ENCODE peak calls at places on chromosomes 7 and 10, in seven cellular contexts. K, F, U, A, W, O and M are unnamed samples.

GRCh38 chr7:39432807-39433416 is 133.3 kb upstream of the YAE1 start:
- DNase-seq in W (no peak), U (no peak), F (no peak), A (no peak), O (no peak), K (no peak), M (no peak)

GRCh38 chr10:84762754-84763394 is 434.5 kb downstream of the CCSER2 start:
- DNase-seq in F (no peak), K (no peak), U (no peak), A (no peak), W (no peak), O (no peak), M (no peak)

GRCh38 chr10:104251443-104251842 is 3.2 kb upstream of the GSTO1 start:
- DNase-seq in F (no peak), O (no peak), U (no peak), A (no peak), K (no peak), W (no peak), M (no peak)

GRCh38 chr7:136030867-136031318 is 53.7 kb upstream of the MTPN start:
- DNase-seq in A (no peak), K (peak; percentile 40), W (no peak), O (no peak), U (no peak), F (no peak), M (peak; percentile 15)

GRCh38 chr7:11474902-11475585 is 357.0 kb downstream of the THSD7A start:
- DNase-seq in W (no peak), U (no peak), A (no peak), K (no peak), F (no peak), O (no peak), M (no peak)

GRCh38 chr7:732094-732541 is 5.0 kb upstream of the PRKAR1B start:
- DNase-seq in U (no peak), O (no peak), F (no peak), A (peak; percentile 86), K (peak; percentile 45), W (no peak), M (no peak)

GRCh38 chr7:42128703-42129102 is 108.3 kb downstream of the GLI3 start:
- DNase-seq in U (no peak), K (no peak), O (no peak), A (no peak), W (no peak), F (no peak), M (no peak)

GRCh38 chr7:99383791-99384370 is 9.4 kb downstream of the ARPC1B start:
- DNase-seq in O (no peak), W (no peak), F (no peak), A (no peak), K (no peak), U (no peak), M (no peak)

GRCh38 chr10:44843484-44843883 is 67.7 kb upstream of the TMEM72 start:
- DNase-seq in U (no peak), O (no peak), W (no peak), K (no peak), F (no peak), A (no peak), M (no peak)

GRCh38 chr10:88080213-88080612 is 216.8 kb downstream of the PTEN start:
- DNase-seq in F (no peak), U (no peak), A (peak; percentile 69), K (no peak), O (no peak), W (no peak), M (peak; percentile 54)

GRCh38 chr10:98172495-98172894 is 38.0 kb downstream of the R3HCC1L start:
- DNase-seq in K (no peak), A (no peak), O (no peak), U (no peak), F (no peak), W (no peak), M (no peak)

GRCh38 chr7:80218723-80219122 is 84.1 kb downstream of the GNAI1 start:
- DNase-seq in F (no peak), U (no peak), K (peak; percentile 82), O (no peak), A (peak; percentile 40), W (no peak), M (no peak)

GRCh38 chr10:119755446-119755845 is 29.6 kb downstream of the INPP5F start:
- DNase-seq in U (no peak), W (no peak), A (no peak), K (no peak), O (no peak), F (no peak), M (no peak)

GRCh38 chr7:37493123-37493522 is 44.5 kb upstream of the ELMO1 start:
- DNase-seq in O (no peak), F (no peak), U (no peak), K (no peak), A (no peak), W (no peak), M (no peak)

GRCh38 chr7:104891949-104892348 is 122.1 kb upstream of the KMT2E start:
- DNase-seq in W (no peak), K (no peak), A (no peak), F (no peak), U (no peak), O (no peak), M (no peak)

GRCh38 chr7:98102170-98102569 is 4.5 kb upstream of the LMTK2 start:
- DNase-seq in K (no peak), U (no peak), W (no peak), A (no peak), O (no peak), F (no peak), M (no peak)

GRCh38 chr7:35487402-35487801 is 207.5 kb downstream of the HERPUD2 start:
- DNase-seq in A (no peak), W (no peak), K (no peak), F (no peak), U (no peak), O (no peak), M (no peak)

GRCh38 chr7:110502893-110503465 is 587.9 kb upstream of the LRRN3 start:
- DNase-seq in W (no peak), K (no peak), F (no peak), A (no peak), O (no peak), U (no peak), M (no peak)

GRCh38 chr7:55441668-55442305 is 76.7 kb downstream of the LANCL2 start:
- DNase-seq in O (no peak), W (no peak), F (no peak), U (no peak), K (no peak), A (no peak), M (no peak)

GRCh38 chr7:83467493-83467892 is 181.4 kb downstream of the SEMA3E start:
- DNase-seq in F (no peak), W (no peak), K (no peak), U (no peak), A (no peak), O (no peak), M (no peak)

GRCh38 chr10:4527281-4527960 is 298.6 kb upstream of the AKR1E2 start:
- DNase-seq in W (no peak), K (no peak), U (no peak), A (no peak), O (no peak), F (no peak), M (no peak)

DNA sequence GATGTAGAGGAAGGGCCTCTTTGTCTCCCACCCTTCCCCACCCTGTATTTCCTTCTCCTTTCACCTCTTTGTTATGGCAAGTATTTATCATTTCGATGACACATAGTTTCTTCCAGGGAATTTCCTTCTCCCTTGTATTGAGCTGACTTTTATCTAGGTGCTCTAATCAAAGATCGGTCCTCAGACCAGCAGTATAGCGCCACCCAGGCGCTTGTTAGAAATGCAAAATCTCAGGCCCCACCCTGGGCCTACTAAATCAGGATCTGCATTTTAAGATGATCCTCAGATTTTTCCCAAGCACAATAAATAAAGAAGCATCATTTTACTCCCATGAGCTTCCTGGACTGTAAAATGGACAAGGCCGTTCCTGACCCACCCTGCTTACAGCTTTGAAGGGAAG is 12.0 kb upstream of the GOT1 start:
- DNase-seq in F (no peak), U (no peak), K (no peak), W (no peak), O (no peak), A (no peak), M (no peak)
- TF ChIP-seq CTCF in F (no peak), U (no peak), K (no peak), W (no peak), O (no peak), A (no peak), M (no peak)

GRCh38 chr10:28587970-28588290 is 55.0 kb downstream of the WAC start:
- DNase-seq in W (no peak), K (no peak), A (no peak), O (no peak), F (no peak), U (no peak), M (no peak)
- TF ChIP-seq CTCF in W (no peak), K (no peak), A (no peak), O (no peak), F (no peak), U (no peak), M (no peak)

GRCh38 chr7:130894146-130895005 is 160.4 kb upstream of the KLF14 start:
- DNase-seq in A (peak; percentile 65), W (peak; percentile 85), O (no peak), U (no peak), K (no peak), F (no peak), M (no peak)

GRCh38 chr7:130895006-130895750 is 161.2 kb upstream of the KLF14 start:
- DNase-seq in O (no peak), W (no peak), A (no peak), K (no peak), U (no peak), F (no peak), M (no peak)

GRCh38 chr7:130896898-130897514 is 163.0 kb upstream of the KLF14 start:
- DNase-seq in K (no peak), O (peak; percentile 76), A (peak; percentile 52), W (peak; percentile 70), U (peak; percentile 54), F (no peak), M (peak; percentile 65)

GRCh38 chr7:130897515-130898419 is 163.8 kb upstream of the KLF14 start:
- DNase-seq in K (no peak), W (no peak), A (no peak), F (no peak), U (no peak), O (no peak), M (peak; percentile 19)

DNA sequence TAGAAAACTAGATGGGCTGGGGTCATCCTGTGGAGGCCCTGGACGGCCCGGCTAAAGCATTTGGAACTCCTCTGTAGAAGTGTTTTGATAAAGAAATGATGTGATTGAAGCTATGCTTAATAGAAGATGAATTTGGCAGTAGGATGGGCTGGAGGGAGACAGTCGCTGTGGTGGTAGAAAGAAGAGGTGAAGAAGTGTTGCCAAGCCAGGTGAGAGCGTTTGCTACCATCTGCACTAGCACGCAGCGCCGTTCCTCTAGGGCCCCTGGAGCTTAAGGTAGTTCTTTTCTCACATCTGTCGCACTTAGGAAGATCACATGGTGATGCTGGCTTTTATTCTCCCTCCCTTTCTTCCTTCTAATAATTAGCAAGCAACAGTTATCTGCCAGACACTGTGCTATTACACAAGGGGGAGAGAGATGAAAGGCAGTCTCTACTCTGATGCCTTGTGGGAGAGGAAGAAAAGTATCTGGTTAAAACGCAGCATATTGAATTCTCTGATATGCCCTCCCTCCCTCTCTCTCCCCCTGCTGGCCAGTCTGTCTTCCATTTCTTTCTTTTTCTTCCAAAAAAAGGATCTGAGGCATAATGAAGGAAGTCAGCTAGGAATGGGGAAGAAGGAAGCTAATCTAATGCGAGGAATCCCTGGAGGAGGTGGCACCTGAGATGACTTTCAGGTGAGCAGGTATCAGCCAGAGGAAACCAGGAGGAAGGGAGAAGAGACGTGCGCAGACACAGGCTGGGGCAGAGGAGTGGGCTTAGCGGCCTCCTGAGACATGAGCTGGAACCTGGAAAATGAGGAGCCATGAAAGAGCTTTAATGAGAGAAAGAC is 162.3 kb upstream of the KLF14 start:
- DNase-seq in W (no peak), F (no peak), O (no peak), K (no peak), A (no peak), U (no peak), M (no peak)
- TF ChIP-seq CTCF in W (no peak), F (peak; percentile 17), O (no peak), K (no peak), A (peak; percentile 30), U (no peak), M (peak; percentile 18)

GRCh38 chr7:134755422-134756022 is 23.9 kb upstream of the CALD1 start:
- DNase-seq in A (no peak), U (no peak), K (no peak), F (no peak), O (peak; percentile 41), W (no peak), M (no peak)
- TF ChIP-seq CTCF in A (no peak), U (no peak), K (peak; percentile 32), F (peak; percentile 6), O (peak; percentile 57), W (peak; percentile 19), M (peak; percentile 27)